ENCODE peak calls at places on chromosomes 4 and X, in four cellular contexts. R, L, I and T are unnamed samples.

GRCh38 chrX:118254611-118255010 is 91.3 kb upstream of the WDR44 start:
- DNase-seq in R (no peak), L (peak; percentile 80), I (no peak), T (no peak)

GRCh38 chr4:140635606-140636005 is 66.8 kb upstream of the UCP1 start:
- DNase-seq in R (no peak), L (no peak), I (no peak), T (no peak)

GRCh38 chr4:65502151-65502691 is 168.1 kb downstream of the EPHA5 start:
- DNase-seq in R (no peak), L (no peak), I (no peak), T (no peak)

GRCh38 chr4:153176938-153177337 is 27.3 kb upstream of the TRIM2 start:
- DNase-seq in R (no peak), L (no peak), I (no peak), T (no peak)

GRCh38 chr4:149291463-149291862 is 524.2 kb downstream of the IQCM start:
- DNase-seq in R (no peak), L (no peak), I (no peak), T (no peak)

GRCh38 chrX:55196688-55197087 is 23.5 kb upstream of the PAGE5 start:
- DNase-seq in R (no peak), L (no peak), I (no peak), T (no peak)

GRCh38 chr4:37802068-37802666 is 24.3 kb upstream of the PGM2 start:
- DNase-seq in R (no peak), L (peak; percentile 95), I (no peak), T (no peak)

GRCh38 chrX:136711147-136711546 is 63.2 kb downstream of the CD40LG start:
- DNase-seq in R (no peak), L (no peak), I (no peak), T (no peak)

GRCh38 chr4:174523003-174523693 is 860 bp upstream of the HPGD start:
- DNase-seq in R (peak; percentile 51), L (no peak), I (no peak), T (no peak)

GRCh38 chr4:52366625-52367024 is 292.5 kb downstream of the USP46 start:
- DNase-seq in R (no peak), L (no peak), I (no peak), T (no peak)

GRCh38 chr4:53196872-53197759 is 168.7 kb downstream of the SCFD2 start:
- DNase-seq in R (no peak), L (peak; percentile 64), I (no peak), T (no peak)

GRCh38 chr4:150126201-150126879 is 48.1 kb downstream of the DCLK2 start:
- DNase-seq in R (no peak), L (no peak), I (no peak), T (no peak)

GRCh38 chrX:10239611-10240064 is 82.9 kb downstream of the CLCN4 start:
- DNase-seq in R (no peak), L (no peak), I (no peak), T (no peak)

GRCh38 chrX:24619647-24620046 is 27.5 kb downstream of the PCYT1B start:
- DNase-seq in R (no peak), L (peak; percentile 50), I (no peak), T (no peak)

GRCh38 chr4:2829321-2829932 is 14.2 kb upstream of the ADD1 start:
- DNase-seq in R (peak; percentile 72), L (no peak), I (no peak), T (no peak)

GRCh38 chr4:159227984-159228383 is 125.1 kb downstream of the RAPGEF2 start:
- DNase-seq in R (peak; percentile 89), L (no peak), I (peak; percentile 55), T (no peak)

GRCh38 chr4:55765070-55765469 is 54.5 kb upstream of the EXOC1L start:
- DNase-seq in R (no peak), L (peak; percentile 74), I (no peak), T (no peak)

GRCh38 chr4:159446266-159446976 is 343.5 kb downstream of the RAPGEF2 start:
- DNase-seq in R (no peak), L (peak; percentile 66), I (no peak), T (no peak)

GRCh38 chrX:17047224-17047623 is 100.8 kb downstream of the REPS2 start:
- DNase-seq in R (no peak), L (no peak), I (no peak), T (no peak)

GRCh38 chr4:5399790-5400421 is 308.5 kb downstream of the EVC2 start:
- DNase-seq in R (no peak), L (no peak), I (no peak), T (no peak)

GRCh38 chr4:59712474-59712873 is 1487.7 kb upstream of the ADGRL3 start:
- DNase-seq in R (no peak), L (no peak), I (no peak), T (no peak)